ENCODE peak calls at places on chromosomes 2 and 18, in six cellular contexts. N is thyroid gland; Z is CD8-positive, alpha-beta memory T cell; L is GM23248; Q is upper lobe of right lung; G is thoracic aorta. C is an unnamed sample.

GRCh38 chr2:151111599-151112278 is 149.9 kb downstream of the RBM43 start:
- DNase-seq in L (peak; percentile 86), Q (no peak), G (no peak), Z (no peak), N (no peak), C (peak; percentile 56)

GRCh38 chr2:46369783-46370182 is 72.6 kb downstream of the EPAS1 start:
- DNase-seq in G (no peak), N (no peak), Q (no peak), L (no peak), Z (no peak), C (no peak)

GRCh38 chr2:239455436-239456203 is 54.8 kb upstream of the HDAC4 start:
- DNase-seq in N (no peak), G (no peak), Q (no peak), Z (no peak), L (no peak), C (no peak)

GRCh38 chr2:26557244-26557925 is 79.5 kb upstream of the OTOF start:
- DNase-seq in Q (peak; percentile 46), L (no peak), N (no peak), Z (no peak), G (no peak), C (no peak)

GRCh38 chr2:147125145-147125544 is 719.7 kb upstream of the ACVR2A start:
- DNase-seq in Q (peak; percentile 34), Z (no peak), L (no peak), G (no peak), N (no peak), C (no peak)

GRCh38 chr2:58562281-58562680 is 321.2 kb upstream of the FANCL start:
- DNase-seq in L (peak; percentile 27), Z (no peak), G (no peak), Q (no peak), N (no peak), C (peak; percentile 16)

GRCh38 chr2:104405628-104406027 is 448.3 kb upstream of the POU3F3 start:
- DNase-seq in N (no peak), Z (no peak), G (no peak), L (no peak), Q (no peak), C (no peak)

GRCh38 chr2:102050854-102051391 is 59.2 kb downstream of the IL1R2 start:
- DNase-seq in G (peak; percentile 74), Q (peak; percentile 73), L (peak; percentile 76), N (peak; percentile 92), Z (no peak), C (no peak)

GRCh38 chr2:854460-854859 is 96.2 kb upstream of the SNTG2 start:
- DNase-seq in Q (no peak), G (no peak), Z (no peak), L (peak; percentile 44), N (peak; percentile 63), C (no peak)

GRCh38 chr2:130737592-130737991 is 8.7 kb downstream of the GPR148 start:
- DNase-seq in Q (no peak), G (no peak), Z (no peak), L (no peak), N (no peak), C (no peak)

GRCh38 chr18:11121426-11121825 is 27.9 kb downstream of the PIEZO2 start:
- DNase-seq in G (no peak), N (no peak), Z (no peak), L (no peak), Q (no peak), C (no peak)

GRCh38 chr18:52979888-52980287 is 639.9 kb downstream of the DCC start:
- DNase-seq in N (no peak), Q (no peak), Z (no peak), L (no peak), G (no peak), C (no peak)

GRCh38 chr2:11698009-11698922 is 28.3 kb upstream of the NTSR2 start:
- DNase-seq in Z (no peak), G (peak; percentile 29), Q (peak; percentile 70), L (peak; percentile 88), N (peak; percentile 30), C (no peak)

GRCh38 chr18:22110482-22110924 is 58.9 kb upstream of the GATA6 start:
- DNase-seq in L (no peak), G (no peak), Z (no peak), Q (no peak), N (no peak), C (no peak)

GRCh38 chr18:10213526-10213925 is 240.9 kb upstream of the APCDD1 start:
- DNase-seq in Q (no peak), N (no peak), L (peak; percentile 15), Z (no peak), G (no peak), C (no peak)

GRCh38 chr2:79040967-79041582 is 15.6 kb downstream of the REG3G start:
- DNase-seq in N (no peak), L (peak; percentile 1), G (no peak), Z (no peak), Q (no peak), C (no peak)

GRCh38 chr2:157785200-157785599 is 90.9 kb downstream of the ACVR1 start:
- DNase-seq in Z (no peak), L (peak; percentile 20), N (peak; percentile 30), Q (no peak), G (no peak), C (no peak)

GRCh38 chr2:173647681-173648350 is 293.1 kb downstream of the CDCA7 start:
- DNase-seq in G (no peak), L (peak; percentile 42), Q (no peak), Z (no peak), N (no peak), C (no peak)

GRCh38 chr2:184178229-184178628 is 420.1 kb upstream of the ZNF804A start:
- DNase-seq in N (no peak), L (no peak), Q (no peak), Z (no peak), G (no peak), C (peak; percentile 5)

DNA sequence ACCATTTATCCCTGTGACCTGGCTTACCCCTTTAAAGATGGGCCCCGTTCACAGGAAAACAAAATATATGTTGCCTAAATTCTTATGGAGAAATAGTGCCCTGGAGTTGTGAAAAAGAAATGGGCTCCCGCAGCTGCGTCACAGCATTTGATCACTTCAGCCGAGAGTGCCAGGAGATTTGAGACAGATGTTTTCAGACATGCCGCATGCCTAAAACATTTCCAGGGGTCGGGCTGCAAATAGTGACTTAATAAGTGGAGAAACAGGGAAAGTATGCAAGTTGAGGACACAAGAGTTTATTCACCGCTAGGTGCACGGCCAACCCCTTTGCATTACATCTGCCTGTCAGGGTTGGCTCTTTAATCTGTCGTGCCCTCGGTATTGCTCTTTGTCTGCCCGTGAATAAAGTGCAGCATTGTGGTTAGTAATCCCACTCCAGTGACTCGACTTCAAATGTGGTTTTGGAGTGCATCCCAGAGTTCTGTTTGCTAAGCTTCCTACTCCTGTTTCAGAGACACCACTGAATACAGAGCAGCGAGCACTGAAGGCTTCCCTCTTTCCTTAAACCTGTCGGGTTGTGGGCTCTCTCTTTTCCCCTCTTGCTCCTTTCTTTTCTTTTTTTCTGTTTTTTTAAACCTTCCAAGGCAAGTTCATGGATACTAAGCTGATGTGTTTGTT is 187.5 kb downstream of the LTBP1 start:
- DNase-seq in G (peak; percentile 61), N (no peak), L (peak; percentile 97), Z (no peak), Q (no peak), C (peak; percentile 82)
- H3K4me3 ChIP-seq in G (peak overlapping the region; percentile 78), N (no peak overlapping the region), L (peak overlapping the region; percentile 95), Z (no peak overlapping the region), Q (peak overlapping the region; percentile 39), C (peak overlapping the region; percentile 16)

GRCh38 chr2:54618646-54619565 is 104.6 kb upstream of the EML6 start:
- DNase-seq in N (no peak), Z (no peak), G (no peak), L (no peak), Q (no peak), C (no peak)

GRCh38 chr2:54617409-54617808 is 106.1 kb upstream of the EML6 start:
- DNase-seq in L (no peak), Q (no peak), G (no peak), N (no peak), Z (no peak), C (no peak)

GRCh38 chr2:54624611-54625071 is 98.8 kb upstream of the EML6 start:
- DNase-seq in N (no peak), Z (no peak), L (no peak), Q (no peak), G (no peak), C (no peak)

GRCh38 chr2:54619660-54620231 is 103.7 kb upstream of the EML6 start:
- DNase-seq in G (no peak), Z (no peak), N (no peak), L (no peak), Q (no peak), C (no peak)

DNA sequence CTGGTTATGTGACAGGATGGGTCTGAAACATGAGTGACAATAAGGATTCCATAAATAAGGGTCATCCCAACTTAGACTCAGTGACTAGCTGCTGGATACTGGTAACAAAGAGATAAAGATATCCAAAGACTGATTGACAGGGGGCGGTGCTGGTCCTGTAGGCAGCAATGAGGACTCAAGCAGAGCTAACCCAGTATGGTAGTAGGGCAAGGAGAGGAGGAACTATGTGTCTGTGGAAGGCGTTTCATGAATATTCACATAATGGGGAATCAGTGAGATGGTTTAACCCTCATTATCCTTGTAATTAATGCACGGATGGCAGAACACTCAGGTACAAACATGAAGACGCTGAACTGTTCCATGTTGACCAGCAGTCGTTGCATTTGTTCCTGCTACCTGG is 102.5 kb upstream of the EML6 start:
- DNase-seq in G (no peak), N (no peak), L (no peak), Z (no peak), Q (no peak), C (no peak)
- H3K36me3 ChIP-seq in G (peaks cover 28% of the 10 kb centered on the region), N (peaks cover 41% of the 10 kb centered on the region), L (peaks cover 86% of the 10 kb centered on the region), Z (peaks cover 61% of the 10 kb centered on the region), Q (peaks cover 80% of the 10 kb centered on the region), C (peaks cover 8% of the 10 kb centered on the region)

DNA sequence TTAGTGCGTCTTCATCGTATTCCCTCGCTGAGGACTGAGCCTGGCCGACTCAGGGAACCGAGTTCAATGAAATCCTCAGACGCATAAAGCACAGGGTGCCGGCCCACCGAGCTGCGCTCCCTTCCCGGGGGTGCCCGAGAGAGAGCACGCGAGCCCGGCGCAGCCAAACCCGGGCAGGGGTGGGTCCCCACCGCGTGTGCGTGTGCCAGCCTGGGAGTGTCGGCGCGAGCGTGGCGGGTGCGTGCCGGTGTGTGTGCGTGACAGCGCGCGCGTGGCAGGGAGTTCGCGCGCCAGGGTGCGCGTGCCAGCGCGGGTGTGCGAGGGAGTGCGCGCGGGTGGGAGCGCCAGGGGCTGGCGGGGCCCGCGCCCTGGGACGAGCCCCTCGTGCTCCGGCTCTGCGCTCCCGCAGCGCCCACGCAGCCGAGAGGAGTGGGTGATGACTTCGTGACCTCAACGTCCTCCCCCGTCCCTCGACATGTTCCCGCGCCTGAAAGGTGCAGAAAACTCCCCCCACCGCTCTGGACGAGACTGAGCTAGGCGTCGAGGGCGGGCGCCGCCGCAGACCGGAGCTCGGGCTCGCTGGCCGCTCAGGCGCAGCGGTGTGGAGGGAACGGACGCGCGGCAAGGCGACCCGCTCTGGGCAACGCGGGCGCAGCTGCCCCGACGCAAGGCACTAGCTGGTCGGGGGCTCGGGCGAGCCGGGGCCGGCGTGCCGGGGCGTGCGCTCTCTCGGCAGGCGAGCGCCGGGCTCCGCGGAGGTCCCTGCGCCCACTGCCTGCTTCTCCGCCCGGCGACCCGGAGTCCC is 583.0 kb downstream of the ZEB2 start:
- DNase-seq in G (no peak), L (peak; percentile 70), Q (peak; percentile 67), Z (no peak), N (peak; percentile 17), C (no peak)
- H3K27me3 ChIP-seq in G (no peaks in the 10 kb centered on the region), L (no peaks in the 10 kb centered on the region), Q (peaks cover 9% of the 10 kb centered on the region), Z (no peaks in the 10 kb centered on the region), N (no peaks in the 10 kb centered on the region), C (no peaks in the 10 kb centered on the region)

DNA sequence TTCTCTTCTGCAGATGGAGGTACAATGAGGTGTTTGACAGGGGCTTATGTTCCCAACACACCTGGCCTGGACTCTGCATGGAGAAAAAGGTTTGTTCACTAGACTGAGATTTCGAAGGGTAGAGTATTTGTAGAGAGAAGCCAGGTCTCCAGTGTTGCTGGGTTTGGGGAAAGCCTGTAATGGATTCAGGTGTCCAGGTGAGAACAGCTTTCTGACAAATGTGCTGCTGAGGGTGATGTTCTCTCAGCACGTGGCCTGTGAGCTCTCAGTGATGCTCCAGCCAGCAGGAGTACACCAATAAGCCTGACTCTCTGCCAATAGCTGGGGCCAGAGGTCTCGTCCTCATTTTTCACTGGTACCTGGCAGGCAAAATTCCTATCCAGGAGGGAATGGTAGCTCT is 43.8 kb upstream of the ARHGAP25 start:
- DNase-seq in L (no peak), Q (no peak), Z (no peak), G (no peak), N (no peak), C (no peak)
- H3K4me3 ChIP-seq in L (no peak overlapping the region), Q (no peak overlapping the region), Z (no peak overlapping the region), G (no peak overlapping the region), N (no peak overlapping the region), C (no peak overlapping the region)

C was measured in kidney epithelial cell.